ENCODE peak calls at places on chromosomes 16 and 17, in nine cellular contexts. X, D, M, Q, G, W, Z, R and S are unnamed samples.

GRCh38 chr17:40113961-40114272 is 7.9 kb upstream of the MSL1 start:
- DNase-seq in Q (no peak), W (no peak), X (peak; percentile 60), R (no peak), M (no peak), Z (no peak), D (no peak), G (no peak), S (no peak)

GRCh38 chr17:50922107-50922506 is 56.0 kb upstream of the TOB1 start:
- DNase-seq in Q (peak; percentile 81), X (peak; percentile 43), R (no peak), W (no peak), M (no peak), Z (peak; percentile 37), D (no peak), G (no peak), S (no peak)

GRCh38 chr16:8655184-8655717 is 19.2 kb upstream of the ABAT start:
- DNase-seq in D (no peak), M (peak; percentile 57), X (peak; percentile 4), W (no peak), Z (peak; percentile 48), R (peak; percentile 40), Q (no peak), G (peak; percentile 34), S (no peak)

GRCh38 chr16:14111713-14112538 is 40.8 kb downstream of the MRTFB start:
- DNase-seq in R (peak; percentile 36), M (peak; percentile 79), D (peak; percentile 59), W (no peak), Z (peak; percentile 33), Q (no peak), X (peak; percentile 11), G (no peak), S (no peak)

GRCh38 chr17:71334041-71334781 is 786.6 kb upstream of the SOX9 start:
- DNase-seq in R (peak; percentile 16), Z (no peak), X (peak; percentile 86), D (no peak), Q (no peak), G (no peak), M (no peak), W (no peak), S (no peak)

GRCh38 chr17:71870546-71870862 is 250.3 kb upstream of the SOX9 start:
- DNase-seq in W (no peak), Z (no peak), R (no peak), Q (no peak), G (no peak), X (no peak), M (no peak), D (no peak), S (no peak)

GRCh38 chr17:36153887-36154576 is 22.4 kb downstream of the TBC1D3B start:
- DNase-seq in W (no peak), M (no peak), G (no peak), D (no peak), R (no peak), X (no peak), Q (no peak), Z (no peak), S (no peak)

GRCh38 chr17:81720267-81721071 is 8.4 kb downstream of the SLC25A10 start:
- DNase-seq in Q (no peak), R (no peak), Z (no peak), X (no peak), G (no peak), D (no peak), W (no peak), M (no peak), S (no peak)

GRCh38 chr17:9427460-9428315 is 147.9 kb downstream of the STX8 start:
- DNase-seq in Z (peak; percentile 5), X (no peak), Q (no peak), W (no peak), D (peak; percentile 29), G (no peak), R (no peak), M (no peak), S (no peak)

GRCh38 chr16:9225527-9226316 is 134.3 kb downstream of the HAPSTR1 start:
- DNase-seq in G (no peak), M (no peak), R (no peak), W (no peak), X (peak; percentile 5), Q (no peak), Z (no peak), D (no peak), S (no peak)

GRCh38 chr16:57023541-57024249 is 34.3 kb downstream of the NLRC5 start:
- DNase-seq in R (no peak), Q (no peak), W (no peak), X (no peak), G (no peak), Z (no peak), M (no peak), D (no peak), S (no peak)

GRCh38 chr17:78716814-78717393 is 65.2 kb downstream of the CYTH1 start:
- DNase-seq in R (peak; percentile 49), W (no peak), D (peak; percentile 76), G (peak; percentile 44), M (peak; percentile 83), Q (no peak), X (peak; percentile 49), Z (peak; percentile 28), S (no peak)

GRCh38 chr17:68613739-68614298 is 12.7 kb upstream of the FAM20A start:
- DNase-seq in M (peak; percentile 70), D (no peak), X (peak; percentile 55), W (no peak), R (peak; percentile 75), Z (peak; percentile 66), Q (no peak), G (no peak), S (peak; percentile 62)

GRCh38 chr17:35117984-35118383 is 1.7 kb downstream of the RAD51D start:
- DNase-seq in Q (peak; percentile 40), X (peak; percentile 45), D (no peak), W (no peak), M (no peak), G (no peak), R (peak; percentile 46), Z (peak; percentile 67), S (no peak)

GRCh38 chr17:73359987-73360410 is 48.2 kb upstream of the CDC42EP4 start:
- DNase-seq in Z (no peak), W (peak; percentile 36), R (no peak), D (peak; percentile 72), M (peak; percentile 71), Q (peak; percentile 76), G (no peak), X (no peak), S (no peak)

GRCh38 chr17:50636804-50637195 is 2.1 kb downstream of the ABCC3 start:
- DNase-seq in Z (no peak), Q (no peak), G (no peak), R (no peak), M (no peak), D (no peak), X (no peak), W (no peak), S (no peak)

GRCh38 chr16:56931253-56931768 is 631 bp upstream of the HERPUD1 start:
- DNase-seq in R (peak; percentile 16), D (no peak), X (no peak), M (peak; percentile 83), W (no peak), Q (no peak), Z (no peak), G (peak; percentile 92), S (no peak)

GRCh38 chr17:48178327-48178726 is 70.8 kb downstream of the SNX11 start:
- DNase-seq in Z (no peak), D (no peak), G (no peak), Q (no peak), M (no peak), R (no peak), X (no peak), W (no peak), S (no peak)
- TF ChIP-seq CTCF in Z (no peak), D (no peak), G (no peak), Q (no peak), M (no peak), R (no peak), X (no peak), W (no peak), S (no peak)

GRCh38 chr17:48037036-48037881 is at the start of gene COPZ2:
- DNase-seq in W (peak; percentile 22), M (peak; percentile 53), D (peak; percentile 76), Q (no peak), Z (peak; percentile 59), X (peak; percentile 69), R (peak; percentile 57), G (peak; percentile 79), S (peak; percentile 72)
- TF ChIP-seq CTCF in W (peak; percentile 41), M (peak; percentile 47), D (peak; percentile 71), Q (no peak), Z (peak; percentile 73), X (peak; percentile 56), R (peak; percentile 46), G (peak; percentile 94), S (peak; percentile 88)

DNA sequence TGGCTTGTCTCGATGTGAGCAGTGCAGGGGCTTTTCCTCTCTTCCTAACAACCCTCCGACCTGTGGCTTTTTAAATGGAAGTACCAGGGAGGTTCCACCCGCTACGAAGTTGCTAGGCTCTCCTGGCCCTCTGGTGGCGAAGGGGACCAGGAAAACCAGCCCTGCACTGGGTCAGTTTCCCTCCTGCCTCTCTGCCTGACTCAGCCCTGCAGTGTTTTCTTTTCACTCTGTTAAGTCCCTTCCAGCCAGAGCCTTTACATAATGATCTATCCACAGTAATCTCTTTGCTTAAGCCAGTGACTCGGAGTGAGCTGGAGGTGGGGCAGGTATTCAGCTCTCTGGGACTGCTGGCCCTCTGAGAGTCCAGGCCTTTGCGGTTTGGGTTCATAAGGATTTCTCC is 331.3 kb upstream of the EEF2KMT start:
- DNase-seq in M (peak; percentile 26), X (no peak), R (no peak), G (no peak), W (no peak), Z (no peak), Q (no peak), D (no peak), S (no peak)
- TF ChIP-seq CTCF in M (no peak), X (no peak), R (no peak), G (no peak), W (peak; percentile 50), Z (no peak), Q (no peak), D (no peak), S (no peak)

DNA sequence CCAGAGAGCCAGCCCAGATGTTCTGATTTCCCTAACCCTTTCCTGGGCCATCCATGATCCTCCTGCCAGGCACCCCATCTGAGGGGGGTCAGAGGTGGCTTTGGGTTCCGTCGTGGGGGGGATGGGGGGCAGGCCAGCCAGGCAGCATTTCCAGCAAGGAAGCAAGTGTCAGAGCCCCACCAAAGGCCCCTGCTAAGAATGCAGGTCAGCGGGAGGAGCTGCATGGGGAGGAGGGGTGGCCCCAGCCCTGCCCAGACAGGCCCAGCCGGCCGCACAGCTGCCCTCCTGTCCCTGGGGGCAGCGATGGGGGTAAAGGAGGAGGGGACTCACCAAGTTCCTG is 2.3 kb upstream of the SCRN2 start:
- DNase-seq in W (no peak), Z (no peak), M (no peak), R (no peak), Q (no peak), G (no peak), X (no peak), D (no peak), S (no peak)
- TF ChIP-seq CTCF in W (no peak), Z (no peak), M (no peak), R (no peak), Q (peak; percentile 13), G (peak; percentile 13), X (no peak), D (no peak), S (peak; percentile 4)

GRCh38 chr17:14211778-14212177 is 24.9 kb downstream of the CDRT15 start:
- DNase-seq in D (peak; percentile 32), M (no peak), W (no peak), G (peak; percentile 54), Z (peak; percentile 11), X (no peak), Q (no peak), R (no peak), S (no peak)
- TF ChIP-seq CTCF in D (peak; percentile 54), M (peak; percentile 16), W (no peak), G (peak; percentile 49), Z (peak; percentile 48), X (peak; percentile 48), Q (peak; percentile 28), R (peak; percentile 38), S (peak; percentile 61)